ENCODE peak calls at places on chromosomes 12 and 14, in five cellular contexts. U, I, H, O and M are unnamed samples.

GRCh38 chr12:22672951-22673350 is 48.0 kb downstream of the ETNK1 start:
- DNase-seq in I (peak), O (no peak), U (peak), H (no peak), M (peak)

GRCh38 chr12:89556976-89557375 is 31.1 kb upstream of the POC1B start:
- DNase-seq in O (no peak), H (no peak), I (no peak), U (no peak), M (no peak)

GRCh38 chr12:7150356-7150755 is 20.2 kb downstream of the CLSTN3 start:
- DNase-seq in I (no peak), U (no peak), H (no peak), O (no peak), M (no peak)

GRCh38 chr12:109804820-109805761 is 28.1 kb downstream of the TRPV4 start:
- DNase-seq in I (peak), O (peak), H (peak), U (peak), M (peak)

GRCh38 chr14:70884595-70885342 is 22.5 kb upstream of the PCNX1 start:
- DNase-seq in U (no peak), I (no peak), H (no peak), O (no peak), M (no peak)

GRCh38 chr14:74975059-74975810 is 19.8 kb upstream of the PGF start:
- DNase-seq in H (no peak), I (peak), O (no peak), U (no peak), M (no peak)

GRCh38 chr12:124412646-124413015 is 117.7 kb downstream of the RFLNA start:
- DNase-seq in O (no peak), U (no peak), H (no peak), I (no peak), M (no peak)

GRCh38 chr12:9925746-9926393 is 6.3 kb downstream of the CLEC2A start:
- DNase-seq in O (peak), I (peak), H (no peak), U (peak), M (no peak)

GRCh38 chr12:69511469-69511868 is 41.3 kb downstream of the FRS2 start:
- DNase-seq in U (no peak), I (no peak), O (no peak), H (no peak), M (no peak)

GRCh38 chr12:7951671-7952070 is 15.7 kb upstream of the SLC2A3 start:
- DNase-seq in O (no peak), U (peak), H (no peak), I (no peak), M (no peak)

GRCh38 chr12:46990211-46990610 is 89.2 kb upstream of the PCED1B start:
- DNase-seq in H (no peak), I (no peak), O (no peak), U (no peak), M (no peak)
- TF ChIP-seq CTCF in H (no peak), I (no peak), O (no peak), U (no peak), M (no peak)

DNA sequence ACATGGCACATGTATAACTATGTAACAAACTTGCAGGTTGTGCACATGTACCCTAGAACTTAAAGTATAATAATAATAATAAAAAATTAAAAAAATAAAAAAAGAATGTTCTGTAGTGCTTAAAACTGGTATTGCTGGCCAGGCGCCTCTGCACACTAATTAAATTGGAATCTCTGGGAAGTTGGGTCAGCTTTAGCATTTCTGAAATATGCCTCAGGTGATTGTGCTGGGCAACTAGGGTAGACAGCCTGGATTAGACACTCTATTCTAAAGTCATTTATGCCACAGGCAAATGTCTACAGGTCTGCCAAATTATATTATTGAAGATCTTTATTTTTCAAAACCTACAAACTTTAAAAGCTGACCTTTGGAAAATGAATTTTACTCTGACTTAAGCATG is 55.3 kb downstream of the PPM1H start:
- DNase-seq in I (no peak), H (no peak), O (no peak), U (no peak), M (no peak)
- TF ChIP-seq CTCF in I (no peak), H (no peak), O (no peak), U (no peak), M (no peak)

DNA sequence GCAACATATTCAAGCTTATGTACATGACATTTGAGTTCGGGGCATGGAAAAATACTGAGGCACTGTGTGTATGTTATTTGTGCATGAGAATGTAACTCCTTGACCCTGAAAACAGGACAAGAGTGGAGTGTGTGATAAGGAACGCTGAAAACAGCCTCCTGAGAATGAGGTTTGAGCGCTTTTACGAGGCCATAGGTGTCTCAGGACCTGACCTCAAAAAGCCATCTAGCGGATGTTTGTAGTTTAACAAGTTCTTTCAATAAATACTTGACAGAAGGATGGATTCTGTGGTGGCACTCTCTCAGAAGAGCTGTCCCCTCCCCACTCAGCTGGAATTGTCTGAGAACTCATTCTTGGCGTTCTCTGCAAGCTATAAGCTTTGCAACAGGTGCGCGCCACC is 350.5 kb upstream of the TMTC1 start:
- DNase-seq in U (no peak), I (peak), H (no peak), O (peak), M (no peak)
- TF ChIP-seq CTCF in U (no peak), I (peak), H (no peak), O (peak), M (no peak)

GRCh38 chr12:132049442-132049841 is 94.7 kb downstream of the DDX51 start:
- DNase-seq in H (no peak), O (no peak), U (no peak), I (no peak), M (no peak)
- TF ChIP-seq CTCF in H (no peak), O (no peak), U (no peak), I (no peak), M (no peak)

DNA sequence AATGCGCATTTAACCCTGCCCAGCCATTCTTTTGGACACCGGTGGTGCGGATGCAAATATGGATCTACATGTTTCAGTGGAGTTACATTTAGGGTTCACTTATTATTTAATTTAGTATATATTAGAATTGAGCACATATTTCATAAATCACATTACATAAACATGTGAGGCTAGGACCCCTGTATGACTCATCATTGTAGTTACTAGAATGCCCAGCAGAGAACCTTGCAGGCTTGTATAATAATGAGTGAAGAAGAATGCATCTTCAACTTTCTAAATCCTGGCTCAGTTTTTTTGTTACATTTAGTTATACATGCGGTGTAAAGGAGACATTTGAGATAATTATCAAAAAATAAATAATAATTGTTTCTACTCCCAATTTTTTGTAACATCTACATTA is 369.0 kb downstream of the ATP23 start:
- DNase-seq in U (peak), O (no peak), H (no peak), I (peak), M (peak)
- TF ChIP-seq CTCF in U (peak), O (peak), H (no peak), I (no peak), M (no peak)

GRCh38 chr12:76921891-76922664 is 43.3 kb upstream of the CSRP2 start:
- DNase-seq in O (no peak), I (no peak), H (no peak), U (peak), M (no peak)

GRCh38 chr12:76922821-76923315 is 44.0 kb upstream of the CSRP2 start:
- DNase-seq in I (no peak), O (no peak), U (no peak), H (no peak), M (peak)

GRCh38 chr12:76929499-76929898 is 50.7 kb upstream of the CSRP2 start:
- DNase-seq in H (no peak), O (peak), I (no peak), U (no peak), M (no peak)

GRCh38 chr12:76927170-76927784 is 48.5 kb upstream of the CSRP2 start:
- DNase-seq in I (peak), O (peak), H (peak), U (peak), M (no peak)
- TF ChIP-seq CTCF in I (peak), O (peak), H (peak), U (peak), M (peak)

DNA sequence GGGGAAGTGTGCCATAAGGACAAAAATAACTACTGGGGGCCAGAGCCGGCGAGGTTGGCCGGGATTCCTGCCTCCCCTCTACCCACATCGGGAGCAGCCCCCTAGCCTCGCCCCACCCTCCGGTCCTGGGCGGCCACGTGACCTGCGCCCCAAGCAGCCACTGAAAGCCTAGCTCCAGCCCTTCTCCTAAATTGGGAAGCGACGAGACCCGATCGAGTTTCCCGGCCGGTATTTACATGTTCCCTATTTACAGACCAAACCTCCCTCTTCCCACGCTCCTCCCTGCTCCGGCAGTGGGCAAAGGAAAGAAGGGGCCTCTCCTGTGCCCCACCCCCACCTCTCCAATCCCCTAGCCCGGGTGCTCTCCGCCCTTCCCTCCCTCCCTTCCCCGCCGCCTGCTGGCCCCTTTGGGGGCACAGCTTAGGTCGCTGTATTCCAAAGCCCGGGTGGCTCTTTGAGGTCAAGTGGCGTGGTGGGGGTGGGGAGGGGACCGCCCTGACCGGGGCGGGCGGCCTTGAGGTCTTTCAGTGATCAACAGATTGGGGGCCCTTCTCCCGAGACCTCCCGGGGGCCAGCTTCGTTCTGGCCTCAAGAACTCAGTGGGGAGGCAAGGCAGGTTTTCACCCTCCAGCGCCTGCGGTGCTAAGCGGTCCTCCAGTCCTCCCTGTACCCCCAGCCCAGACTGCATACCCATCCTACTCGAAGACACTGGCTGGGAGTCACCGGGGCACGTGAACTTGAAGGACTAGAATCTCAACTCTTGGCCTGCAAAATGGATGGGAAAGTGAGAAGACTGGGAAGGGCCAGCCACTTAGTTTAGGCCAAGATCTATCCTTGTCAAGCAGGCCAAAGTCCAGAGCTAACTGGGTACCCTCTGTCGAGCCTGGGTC is 6.3 kb upstream of the CTDSP2 start:
- DNase-seq in H (peak), U (no peak), I (no peak), O (peak), M (peak)
- TF ChIP-seq CTCF in H (peak), U (no peak), I (no peak), O (peak), M (no peak)

DNA sequence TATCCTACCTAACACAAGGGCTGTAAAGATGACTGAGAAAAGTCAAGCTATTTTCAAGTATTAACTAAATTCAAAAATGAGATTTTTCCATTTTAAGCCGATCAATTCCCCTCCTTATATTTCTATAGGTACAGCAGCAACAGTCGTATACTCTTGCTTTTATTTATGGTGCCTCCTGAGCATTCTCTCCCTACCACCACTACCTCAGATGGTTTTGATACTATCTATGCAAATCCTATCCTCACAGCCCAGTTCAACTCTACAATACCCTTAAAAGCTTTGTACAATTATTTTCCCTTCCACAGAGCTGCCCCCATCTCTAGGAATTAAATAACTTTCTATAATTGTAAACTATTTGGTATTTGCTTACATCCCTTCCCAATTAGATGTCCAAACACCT is 52.1 kb downstream of the GALC start:
- DNase-seq in H (no peak), O (no peak), U (no peak), I (no peak), M (no peak)
- TF ChIP-seq CTCF in H (no peak), O (no peak), U (no peak), I (no peak), M (no peak)